ENCODE peak calls at places on chromosome 15, in eight cellular contexts. W is activated naive CD4-positive, alpha-beta T cell; V is stimulated activated CD4-positive, alpha-beta T cell treated with anti-CD3 and anti-CD28 coated beads, TNF-alpha, amount 100 ng/mL, for 1 hour; B is ACHN; I is AG08396; D is NCI-H2081; K is stimulated activated effector memory CD8-positive, alpha-beta T cell treated with anti-CD3 and anti-CD28 coated beads, Interleukin-12 subunit alpha, Interleukin-12 subunit beta, amount 100 ng/mL, for 72 hours; U is brain microvascular endothelial cell. H is an unnamed sample.
A peak's percentile ranks its signal among the peaks of the same experiment; 100 is the strongest.

GRCh38 chr15:20643024-20643770 is 101.6 kb upstream of the GOLGA6L6 start:
- DNase-seq in D (no peak), K (no peak), B (no peak), W (no peak), U (no peak), V (no peak), I (no peak), H (no peak)

GRCh38 chr15:65077981-65078352 is 1.4 kb downstream of the KBTBD13 start:
- DNase-seq in U (peak; percentile 12), K (peak; percentile 66), B (no peak), V (peak; percentile 39), I (no peak), D (no peak), W (no peak), H (peak; percentile 57)

GRCh38 chr15:94230436-94230885 is 900 bp upstream of the MCTP2 start:
- DNase-seq in U (no peak), B (no peak), I (no peak), K (no peak), D (no peak), W (no peak), V (no peak), H (no peak)

GRCh38 chr15:39748276-39748675 is 34.4 kb downstream of the FSIP1 start:
- DNase-seq in W (no peak), D (no peak), I (no peak), K (no peak), B (peak; percentile 56), V (no peak), U (no peak), H (peak; percentile 58)

GRCh38 chr15:96142498-96142897 is 188.0 kb upstream of the NR2F2 start:
- DNase-seq in U (no peak), D (no peak), I (no peak), V (no peak), B (no peak), K (no peak), W (no peak), H (no peak)

GRCh38 chr15:40523611-40524010 is 41.2 kb downstream of the CCDC32 start:
- DNase-seq in D (no peak), B (no peak), K (no peak), W (no peak), I (no peak), U (no peak), V (no peak), H (no peak)

GRCh38 chr15:99123706-99124451 is 19.0 kb downstream of the SYNM start:
- DNase-seq in B (peak; percentile 95), D (peak; percentile 88), V (no peak), I (peak; percentile 92), U (peak; percentile 85), K (no peak), W (no peak), H (peak; percentile 96)

GRCh38 chr15:40064231-40064894 is 25.4 kb upstream of the SRP14 start:
- DNase-seq in V (no peak), D (no peak), W (no peak), U (peak; percentile 93), B (no peak), K (no peak), I (no peak), H (no peak)

GRCh38 chr15:43912991-43913927 is 86.5 kb downstream of the WDR76 start:
- DNase-seq in K (no peak), B (peak; percentile 95), I (peak; percentile 76), V (no peak), W (no peak), U (peak; percentile 98), D (no peak), H (peak; percentile 94)

GRCh38 chr15:52717924-52718323 is 38.7 kb upstream of the ATOSA start:
- DNase-seq in W (no peak), V (no peak), D (no peak), K (no peak), U (no peak), I (no peak), B (no peak), H (no peak)